ENCODE peak calls at places on chromosomes 13 and 19, in four cellular contexts. S, B, U and N are unnamed samples.

GRCh38 chr13:92224052-92224821 is 825.8 kb downstream of the GPC5 start:
- DNase-seq in S (no peak), U (no peak), B (no peak), N (no peak)

GRCh38 chr19:6677924-6678689 is 8.1 kb upstream of the TNFSF14 start:
- DNase-seq in B (no peak), U (peak; percentile 42), S (peak; percentile 18), N (no peak)

GRCh38 chr19:56071151-56071550 is 49.9 kb downstream of the ZNF787 start:
- DNase-seq in U (no peak), S (no peak), B (no peak), N (no peak)

GRCh38 chr13:50584856-50585580 is 258.5 kb downstream of the DLEU7 start:
- DNase-seq in B (no peak), S (no peak), U (no peak), N (no peak)

GRCh38 chr19:18762125-18763023 is 28.7 kb downstream of the COMP start:
- DNase-seq in U (peak; percentile 85), S (no peak), B (peak; percentile 98), N (no peak)

GRCh38 chr19:33241530-33242101 is 16.0 kb upstream of the SLC7A10 start:
- DNase-seq in S (no peak), B (peak; percentile 31), U (peak; percentile 52), N (peak; percentile 40)

GRCh38 chr13:84211048-84211447 is 328.8 kb upstream of the SLITRK1 start:
- DNase-seq in U (no peak), B (no peak), S (no peak), N (no peak)

GRCh38 chr19:50861496-50862286 is 7.0 kb downstream of the KLK3 start:
- DNase-seq in U (no peak), B (no peak), S (no peak), N (no peak)

GRCh38 chr13:26517931-26518330 is 39.6 kb upstream of the WASF3 start:
- DNase-seq in S (no peak), U (no peak), B (no peak), N (no peak)

GRCh38 chr19:48695743-48696352 is at the start of gene FUT2:
- DNase-seq in B (peak; percentile 90), U (peak; percentile 55), S (no peak), N (no peak)

GRCh38 chr19:10565028-10565566 is 713 bp downstream of the KRI1 start:
- DNase-seq in S (peak; percentile 34), U (peak; percentile 41), B (peak; percentile 35), N (no peak)

GRCh38 chr13:114054269-114054668 is 78.2 kb downstream of the RASA3 start:
- DNase-seq in S (no peak), B (no peak), U (no peak), N (no peak)

GRCh38 chr19:6464070-6464873 is at the start of gene CRB3:
- DNase-seq in U (peak; percentile 86), B (peak; percentile 96), S (peak; percentile 97), N (no peak)

GRCh38 chr19:1266116-1266817 is 2.9 kb upstream of the CIRBP start:
- DNase-seq in B (peak; percentile 89), S (no peak), U (peak; percentile 88), N (peak; percentile 89)

GRCh38 chr19:13060964-13061927 is 41.4 kb downstream of the LYL1 start:
- DNase-seq in B (peak; percentile 87), U (peak; percentile 74), S (peak; percentile 81), N (peak; percentile 79)

GRCh38 chr13:31755211-31755610 is 15.9 kb downstream of the RXFP2 start:
- DNase-seq in U (no peak), B (no peak), S (no peak), N (no peak)

GRCh38 chr19:5083547-5083965 is 114.6 kb downstream of the KDM4B start:
- DNase-seq in B (no peak), S (no peak), U (no peak), N (no peak)

GRCh38 chr13:50684366-50684765 is 159.1 kb downstream of the DLEU7 start:
- DNase-seq in S (no peak), B (no peak), U (no peak), N (no peak)

GRCh38 chr13:49314344-49314882 is 66.7 kb downstream of the CDADC1 start:
- DNase-seq in S (no peak), U (peak; percentile 8), B (no peak), N (no peak)

GRCh38 chr19:50275577-50276368 is 53.4 kb downstream of the KCNC3 start:
- DNase-seq in S (no peak), U (no peak), B (no peak), N (no peak)

GRCh38 chr13:36758345-36758744 is 60.7 kb upstream of the RFXAP start:
- DNase-seq in B (peak; percentile 28), U (no peak), S (no peak), N (no peak)

GRCh38 chr13:32001392-32001768 is 30.2 kb upstream of the FRY start:
- DNase-seq in B (no peak), U (peak; percentile 52), S (no peak), N (no peak)

GRCh38 chr13:81596224-81596753 is 1255.4 kb upstream of the SPRY2 start:
- DNase-seq in B (no peak), S (no peak), U (no peak), N (no peak)

GRCh38 chr19:31356587-31357314 is 7.5 kb upstream of the TSHZ3 start:
- DNase-seq in S (no peak), U (peak; percentile 61), B (no peak), N (peak; percentile 59)

GRCh38 chr13:99063952-99064351 is 86.1 kb upstream of the DOCK9 start:
- DNase-seq in S (no peak), U (no peak), B (no peak), N (no peak)

GRCh38 chr19:49447485-49448431 is 3.9 kb downstream of the PIH1D1 start:
- DNase-seq in S (no peak), U (peak; percentile 24), B (no peak), N (no peak)

GRCh38 chr13:29464105-29464679 is 131.3 kb downstream of the SLC7A1 start:
- DNase-seq in B (no peak), S (no peak), U (no peak), N (no peak)

GRCh38 chr19:6736917-6737283 is 480 bp downstream of the GPR108 start:
- DNase-seq in B (no peak), S (no peak), U (no peak), N (no peak)

DNA sequence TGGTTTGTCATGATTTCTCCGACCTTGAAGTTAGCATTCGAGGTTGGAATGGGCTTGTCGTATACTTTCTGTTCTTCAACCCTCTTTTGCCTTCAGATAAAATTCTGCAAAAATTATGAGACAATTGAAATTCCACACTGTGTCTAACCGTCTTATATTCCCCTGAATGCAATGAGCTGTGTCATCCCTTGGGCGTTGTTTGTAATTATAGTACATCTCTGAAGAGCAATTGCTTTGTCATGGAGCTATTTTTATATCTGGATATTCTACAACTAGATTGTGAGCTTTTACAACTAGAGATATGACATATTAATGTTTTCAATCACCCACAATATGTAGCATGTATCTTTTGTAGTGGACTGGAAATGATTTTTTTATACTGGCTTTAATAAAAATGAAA is 631.8 kb upstream of the SLC10A2 start:
- DNase-seq in B (no peak), S (no peak), U (no peak), N (no peak)
- TF ChIP-seq CTCF in B (no peak), S (no peak), U (no peak), N (no peak)

GRCh38 chr19:45047188-45047797 is 8.4 kb downstream of the CLASRP start:
- DNase-seq in B (no peak), S (no peak), U (no peak), N (no peak)
- TF ChIP-seq CTCF in B (no peak), S (no peak), U (no peak), N (no peak)

GRCh38 chr19:35882074-35882832 is 13.9 kb downstream of the APLP1 start:
- DNase-seq in S (no peak), B (no peak), U (peak; percentile 83), N (no peak)
- TF ChIP-seq CTCF in S (peak; percentile 40), B (no peak), U (peak; percentile 54), N (peak; percentile 68)

GRCh38 chr13:96817336-96817941 is 176.8 kb downstream of the OXGR1 start:
- DNase-seq in U (peak; percentile 34), S (no peak), B (no peak), N (no peak)
- TF ChIP-seq CTCF in U (peak; percentile 55), S (peak; percentile 85), B (no peak), N (no peak)

DNA sequence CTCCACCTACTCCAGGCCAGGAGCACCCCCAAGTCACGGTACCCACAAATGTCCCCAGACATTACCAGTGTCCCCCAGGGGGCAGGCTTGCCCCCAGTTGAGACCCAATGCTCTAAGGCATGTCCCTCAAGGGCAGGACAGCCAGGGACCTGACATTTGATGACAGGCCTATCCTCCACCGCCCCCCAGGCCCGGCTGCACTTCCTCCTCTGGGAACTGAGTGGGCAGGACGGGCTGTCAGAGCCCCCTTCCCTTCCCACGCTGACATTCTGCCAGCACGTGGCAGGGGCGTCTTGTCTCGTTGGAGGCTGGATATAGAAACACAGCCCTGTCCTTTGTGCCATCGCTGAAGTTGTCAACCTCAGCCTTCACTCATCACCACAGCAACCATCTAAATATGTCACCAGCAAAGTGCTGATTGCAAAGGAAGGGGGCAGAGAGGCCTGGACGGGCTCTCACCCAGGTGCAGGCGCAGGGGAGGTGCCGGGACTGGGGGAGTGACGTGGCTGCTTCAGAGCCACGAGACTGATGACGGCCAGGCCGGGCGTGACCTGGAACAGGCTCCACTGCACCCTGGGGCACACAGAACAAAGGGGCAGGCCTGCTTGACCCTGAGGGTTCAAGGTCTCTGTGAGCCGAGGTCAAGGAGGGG is 38.4 kb downstream of the GNG7 start:
- DNase-seq in U (no peak), B (peak; percentile 47), S (no peak), N (no peak)
- TF ChIP-seq CTCF in U (no peak), B (no peak), S (no peak), N (no peak)

DNA sequence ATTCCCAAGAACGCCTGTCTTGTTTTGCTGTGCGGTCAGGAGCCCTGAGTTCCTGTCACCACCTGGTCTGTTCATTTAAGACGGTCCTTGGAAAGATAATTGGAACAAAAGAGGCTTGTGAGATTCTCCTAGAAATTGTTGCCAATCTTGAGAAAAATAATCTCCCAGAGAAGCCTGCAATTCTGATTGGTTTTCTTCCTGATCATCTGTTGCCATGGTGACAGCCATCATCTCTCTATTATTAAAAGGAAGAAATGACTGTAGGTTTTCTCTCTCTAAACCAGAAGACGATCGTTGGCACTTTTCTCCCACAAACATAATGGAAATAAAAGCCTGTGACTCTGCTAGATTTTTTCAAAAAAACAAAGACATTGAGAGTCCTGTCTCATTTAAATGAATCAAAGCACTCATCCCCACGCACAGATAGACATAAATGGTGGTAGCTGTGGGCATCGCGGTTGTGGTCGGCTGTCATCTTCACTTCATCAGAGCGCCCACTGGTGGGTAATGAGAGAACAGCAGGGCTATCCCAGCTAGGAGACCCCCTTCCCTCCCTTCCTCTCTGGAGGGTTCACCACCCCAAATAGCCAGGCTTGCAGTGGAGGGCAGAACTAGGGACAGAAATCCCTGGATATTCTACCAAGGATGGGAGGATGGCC is 21.7 kb upstream of the CALM3 start:
- DNase-seq in U (no peak), B (no peak), S (no peak), N (peak; percentile 24)
- TF ChIP-seq CTCF in U (peak; percentile 26), B (no peak), S (peak; percentile 53), N (no peak)

GRCh38 chr13:27535546-27535945 is 84.8 kb downstream of the LNX2 start:
- DNase-seq in U (peak; percentile 30), B (no peak), S (no peak), N (no peak)
- TF ChIP-seq CTCF in U (no peak), B (no peak), S (no peak), N (no peak)